ENCODE peak calls at places on chromosomes 7 and 10, in eight cellular contexts. X, D, M, P, C, Z, B and V are unnamed samples.

GRCh38 chr10:43199684-43200537 is 61.7 kb downstream of the CSGALNACT2 start:
- DNase-seq in P (no peak), C (peak; percentile 31), B (peak; percentile 3), M (no peak), D (no peak), Z (no peak), X (peak; percentile 81), V (no peak)

GRCh38 chr10:18104223-18104872 is 35.9 kb upstream of the CACNB2 start:
- DNase-seq in C (peak; percentile 75), X (peak; percentile 87), M (peak; percentile 39), Z (peak; percentile 76), D (peak; percentile 28), P (peak; percentile 42), B (peak; percentile 84), V (peak; percentile 4)

GRCh38 chr7:50206521-50207250 is 97.8 kb upstream of the IKZF1 start:
- DNase-seq in D (peak; percentile 38), X (no peak), B (no peak), M (no peak), Z (no peak), P (peak; percentile 25), C (peak; percentile 71), V (no peak)

GRCh38 chr10:131573256-131574215 is 262.0 kb upstream of the TCERG1L start:
- DNase-seq in C (peak; percentile 21), M (no peak), Z (no peak), P (no peak), X (peak; percentile 78), B (no peak), D (no peak), V (no peak)

GRCh38 chr7:70655694-70656093 is 476.2 kb upstream of the GALNT17 start:
- DNase-seq in D (no peak), C (no peak), M (no peak), B (no peak), X (no peak), Z (no peak), P (no peak), V (no peak)

GRCh38 chr10:68816796-68817412 is 10.4 kb upstream of the STOX1 start:
- DNase-seq in C (no peak), P (no peak), D (no peak), Z (no peak), B (no peak), X (no peak), M (no peak), V (no peak)

GRCh38 chr7:15963206-15963605 is 276.7 kb upstream of the MEOX2 start:
- DNase-seq in M (no peak), X (no peak), Z (no peak), B (no peak), D (no peak), P (no peak), C (no peak), V (no peak)

GRCh38 chr10:21355591-21356011 is 169.9 kb downstream of the SKIDA1 start:
- DNase-seq in P (no peak), C (no peak), D (no peak), Z (no peak), X (no peak), B (no peak), M (no peak), V (no peak)

GRCh38 chr10:132023092-132023811 is 41.5 kb upstream of the BNIP3 start:
- DNase-seq in D (peak; percentile 37), X (peak; percentile 94), Z (peak; percentile 88), M (peak; percentile 93), B (peak; percentile 83), P (peak; percentile 69), C (peak; percentile 88), V (peak; percentile 57)

GRCh38 chr7:28984631-28985030 is 26.5 kb upstream of the TRIL start:
- DNase-seq in P (peak; percentile 49), M (no peak), X (no peak), D (no peak), Z (peak; percentile 29), C (peak; percentile 51), B (peak; percentile 48), V (peak; percentile 78)

GRCh38 chr7:120920588-120920987 is 30.0 kb upstream of the ING3 start:
- DNase-seq in B (no peak), X (no peak), P (no peak), M (no peak), D (no peak), C (no peak), Z (no peak), V (no peak)

GRCh38 chr7:108094375-108094774 is 35.8 kb downstream of the LAMB4 start:
- DNase-seq in M (no peak), C (no peak), Z (no peak), B (no peak), X (no peak), D (no peak), P (no peak), V (no peak)

GRCh38 chr10:12067336-12067735 is 1.4 kb upstream of the DHTKD1 start:
- DNase-seq in X (no peak), B (no peak), P (no peak), Z (no peak), M (no peak), C (no peak), D (no peak), V (peak; percentile 73)

GRCh38 chr10:24255115-24255895 is 46.4 kb downstream of the KIAA1217 start:
- DNase-seq in P (no peak), X (peak; percentile 80), M (no peak), B (no peak), D (no peak), Z (no peak), C (no peak), V (no peak)
- TF ChIP-seq POLR2A in P (no peak), X (no peak), M (no peak), B (no peak), D (no peak), Z (no peak), C (no peak), V (no peak)

GRCh38 chr7:100080895-100081534 is 508 bp downstream of the ZNF3 start:
- DNase-seq in B (no peak), M (no peak), D (no peak), C (no peak), Z (no peak), P (no peak), X (no peak), V (no peak)

GRCh38 chr7:100077205-100077604 is 4.3 kb downstream of the ZNF3 start:
- DNase-seq in X (no peak), Z (no peak), P (no peak), M (no peak), D (no peak), C (peak; percentile 71), B (no peak), V (no peak)

GRCh38 chr7:100075418-100075817 is 6.1 kb downstream of the ZNF3 start:
- DNase-seq in M (no peak), D (no peak), Z (no peak), P (no peak), C (no peak), B (no peak), X (no peak), V (no peak)

GRCh38 chr7:100081535-100082102 is at the start of gene ZNF3:
- DNase-seq in Z (peak; percentile 98), M (peak; percentile 99), B (peak; percentile 97), X (peak; percentile 100), P (peak; percentile 99), D (peak; percentile 98), C (peak; percentile 99), V (peak; percentile 94)

DNA sequence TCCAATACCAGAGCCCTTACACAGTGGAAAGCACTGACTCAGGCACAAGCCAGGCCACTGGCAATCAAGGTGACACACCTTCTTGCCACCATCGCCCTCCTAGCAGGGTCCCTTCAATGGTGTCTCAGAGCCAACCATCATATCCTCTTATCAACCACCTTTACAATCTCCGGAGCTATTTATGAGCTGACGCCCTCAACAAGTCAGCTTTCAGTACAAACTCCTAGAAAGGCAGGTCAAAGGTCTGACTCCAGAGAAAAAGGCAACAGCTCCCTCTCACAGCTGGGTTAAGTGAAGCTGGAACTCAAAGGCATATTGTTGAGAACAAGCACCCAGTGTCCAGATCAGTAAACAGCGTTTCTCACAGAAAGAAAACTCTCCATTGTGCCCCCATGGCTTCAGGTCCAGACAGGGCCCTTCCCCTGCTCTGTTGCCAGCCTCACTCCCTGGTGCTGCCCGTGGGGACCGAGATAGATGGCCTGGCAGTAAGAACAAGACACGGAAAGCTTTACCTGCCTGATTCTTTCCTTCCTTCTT is 2.4 kb downstream of the ZNF3 start:
- DNase-seq in C (peak; percentile 86), B (no peak), Z (no peak), D (no peak), X (no peak), P (no peak), M (no peak), V (no peak)
- TF ChIP-seq POLR2A in C (peak; percentile 91), B (no peak), Z (no peak), D (no peak), X (no peak), P (no peak), M (no peak), V (no peak)

GRCh38 chr7:100493476-100494264 is 9.9 kb downstream of the NYAP1 start:
- DNase-seq in B (no peak), C (peak; percentile 78), P (no peak), D (no peak), X (peak; percentile 91), M (peak; percentile 71), Z (peak; percentile 53), V (no peak)
- TF ChIP-seq POLR2A in B (no peak), C (no peak), P (no peak), D (no peak), X (no peak), M (no peak), Z (no peak), V (no peak)

GRCh38 chr7:2256306-2257045 is 14.4 kb downstream of the NUDT1 start:
- DNase-seq in D (no peak), P (no peak), M (no peak), B (no peak), X (no peak), C (no peak), Z (no peak), V (no peak)

GRCh38 chr7:2253021-2253420 is 11.0 kb downstream of the NUDT1 start:
- DNase-seq in M (no peak), P (no peak), B (no peak), C (no peak), Z (no peak), X (no peak), D (no peak), V (no peak)

GRCh38 chr7:2255145-2256139 is 13.4 kb downstream of the NUDT1 start:
- DNase-seq in Z (no peak), M (no peak), C (no peak), B (no peak), D (no peak), P (no peak), X (peak; percentile 84), V (peak; percentile 77)

GRCh38 chr7:2253525-2254244 is 11.7 kb downstream of the NUDT1 start:
- DNase-seq in D (no peak), B (no peak), X (no peak), Z (no peak), C (no peak), P (no peak), M (no peak), V (no peak)

DNA sequence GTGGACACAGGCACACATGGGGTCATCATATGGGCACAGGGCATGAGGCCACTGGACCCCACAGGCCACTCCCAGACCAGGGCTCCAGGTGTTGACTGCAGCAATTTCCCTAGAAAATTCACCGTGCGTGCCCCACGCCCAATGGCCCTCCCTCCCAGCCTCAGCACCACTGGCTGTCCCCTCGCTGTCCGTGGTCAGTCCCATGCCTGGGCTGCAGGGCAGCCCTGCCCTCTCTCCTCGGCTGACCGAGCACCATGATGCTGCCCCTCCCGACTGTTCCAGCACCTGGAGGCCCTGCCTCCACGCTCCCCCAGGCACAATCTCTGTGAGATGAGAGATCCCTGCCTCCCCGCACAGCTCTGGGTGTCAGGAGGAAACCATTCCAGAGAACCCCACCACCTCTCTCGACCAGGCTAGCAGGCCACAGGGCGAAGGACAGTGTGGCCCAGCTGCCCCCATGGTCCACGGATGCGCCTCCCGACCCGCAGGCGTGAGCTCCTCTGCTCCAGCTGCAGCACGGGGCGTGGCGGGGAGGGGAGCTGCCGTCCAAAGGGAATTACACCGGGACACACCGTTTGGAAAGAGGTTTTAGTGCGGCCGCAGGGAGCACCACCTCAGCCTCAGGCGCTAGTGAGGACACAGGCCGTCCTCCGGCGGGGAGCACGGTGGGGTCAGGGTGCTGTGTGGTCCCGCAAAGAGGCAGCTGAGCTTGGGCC is 12.6 kb downstream of the NUDT1 start:
- DNase-seq in M (no peak), C (no peak), Z (no peak), D (no peak), B (no peak), P (no peak), X (no peak), V (no peak)
- TF ChIP-seq POLR2A in M (no peak), C (no peak), Z (no peak), D (no peak), B (no peak), P (no peak), X (no peak), V (no peak)